ENCODE peak calls at places on chromosomes 7 and 10, in ten cellular contexts. E is cardiac muscle cell; P is activated CD4-positive, CD25-positive, alpha-beta regulatory T cell; D is CD8-positive, alpha-beta T cell; J is Peyer's patch; Y is type B pancreatic cell; L is activated gamma-delta T cell treated with Interleukin-2 at 50 U/mL for 16 hours; I is HEK293T; A is amygdala; M is islet precursor cell. F is an unnamed sample.

GRCh38 chr10:733086-733485 is 43.6 kb upstream of the DIP2C start:
- DNase-seq in E (no peak), P (no peak), D (no peak), J (no peak), Y (no peak), L (no peak), I (no peak), A (no peak), M (no peak), F (no peak)

GRCh38 chr10:110141185-110141584 is 66.2 kb upstream of the MXI1 start:
- DNase-seq in E (peak), P (no peak), D (no peak), J (no peak), Y (no peak), L (no peak), I (no peak), A (no peak), M (no peak), F (no peak)

GRCh38 chr10:94172332-94172731 is 178.6 kb downstream of the PLCE1 start:
- DNase-seq in E (no peak), P (no peak), D (no peak), J (no peak), Y (no peak), L (no peak), I (no peak), A (no peak), M (no peak), F (no peak)

GRCh38 chr10:133124357-133125211 is 35.4 kb upstream of the KNDC1 start:
- DNase-seq in E (peak), P (no peak), D (no peak), J (no peak), Y (no peak), L (no peak), I (peak), A (no peak), M (peak), F (no peak)

GRCh38 chr7:91266067-91266930 is 2.1 kb downstream of the FZD1 start:
- DNase-seq in E (peak), P (no peak), D (no peak), J (no peak), Y (no peak), L (no peak), I (no peak), A (no peak), M (peak), F (no peak)

GRCh38 chr7:16668049-16668858 is 22.3 kb downstream of the BZW2 start:
- DNase-seq in E (peak), P (no peak), D (no peak), J (no peak), Y (no peak), L (no peak), I (peak), A (peak), M (peak), F (no peak)

GRCh38 chr7:99876933-99877332 is at the start of gene OR2AE1:
- DNase-seq in E (no peak), P (no peak), D (no peak), J (no peak), Y (no peak), L (no peak), I (no peak), A (no peak), M (no peak), F (no peak)

GRCh38 chr7:30732606-30733005 is 19.3 kb upstream of the INMT start:
- DNase-seq in E (no peak), P (no peak), D (no peak), J (no peak), Y (no peak), L (no peak), I (no peak), A (no peak), M (no peak), F (no peak)

GRCh38 chr7:96414931-96415292 is 93.0 kb upstream of the SLC25A13 start:
- DNase-seq in E (peak), P (no peak), D (no peak), J (no peak), Y (no peak), L (peak), I (peak), A (peak), M (peak), F (peak)